ENCODE peak calls at places on chromosomes 3 and 15, in six cellular contexts. I is NCI-H2171 treated with DMSO at 0.1 percent for 48 hours, G is uterus, Q is ELR, P is PC-3, T is NCI-H460. U is an unnamed sample.

GRCh38 chr3:63069780-63070540 is 194.7 kb upstream of the CADPS start:
- DNase-seq in T (no peak), Q (no peak), I (no peak), G (no peak), P (no peak), U (no peak)

GRCh38 chr15:72737723-72738122 is 45.8 kb downstream of the ADPGK start:
- DNase-seq in I (no peak), Q (no peak), G (no peak), P (no peak), T (no peak), U (no peak)

GRCh38 chr3:133578548-133579191 is 5.2 kb downstream of the CDV3 start:
- DNase-seq in P (peak; percentile 63), G (no peak), I (no peak), T (peak; percentile 25), Q (peak; percentile 74), U (no peak)

GRCh38 chr3:195005759-195006555 is 265.0 kb downstream of the XXYLT1 start:
- DNase-seq in Q (no peak), I (no peak), G (no peak), T (no peak), P (no peak), U (no peak)

GRCh38 chr3:65729973-65730372 is 308.7 kb downstream of the MAGI1 start:
- DNase-seq in I (no peak), T (no peak), P (no peak), G (no peak), Q (no peak), U (no peak)

GRCh38 chr3:71942432-71942831 is 157.5 kb upstream of the PROK2 start:
- DNase-seq in Q (no peak), G (no peak), I (no peak), P (no peak), T (no peak), U (no peak)

GRCh38 chr3:168459229-168459784 is 363.6 kb upstream of the GOLIM4 start:
- DNase-seq in G (no peak), P (peak; percentile 62), T (no peak), I (no peak), Q (no peak), U (no peak)

GRCh38 chr15:69386284-69386683 is 27.9 kb upstream of the KIF23 start:
- DNase-seq in Q (no peak), I (no peak), P (no peak), G (no peak), T (no peak), U (no peak)

GRCh38 chr3:141076821-141077571 is 25.8 kb downstream of the SPSB4 start:
- DNase-seq in I (no peak), Q (no peak), G (peak; percentile 64), P (no peak), T (no peak), U (peak; percentile 56)

GRCh38 chr3:46213201-46213600 is 5.1 kb upstream of the CCR1 start:
- DNase-seq in I (no peak), T (no peak), Q (no peak), G (no peak), P (no peak), U (no peak)

GRCh38 chr3:14262212-14262611 is 83.6 kb downstream of the LSM3 start:
- DNase-seq in T (no peak), P (no peak), G (no peak), I (no peak), Q (no peak), U (no peak)

GRCh38 chr3:170467007-170467406 is 48.3 kb downstream of the CLDN11 start:
- DNase-seq in I (peak; percentile 88), G (no peak), T (no peak), Q (no peak), P (no peak), U (no peak)

GRCh38 chr3:186128158-186128557 is 19.3 kb upstream of the ETV5 start:
- DNase-seq in Q (no peak), I (no peak), P (no peak), T (no peak), G (no peak), U (no peak)

GRCh38 chr3:37130984-37131975 is 43.1 kb downstream of the LRRFIP2 start:
- DNase-seq in Q (no peak), P (no peak), I (no peak), T (no peak), G (no peak), U (no peak)

GRCh38 chr15:86751116-86751515 is 671.4 kb downstream of the AGBL1 start:
- DNase-seq in G (no peak), T (no peak), P (no peak), I (no peak), Q (no peak), U (no peak)

GRCh38 chr15:70140543-70141375 is 43.0 kb upstream of the TLE3 start:
- DNase-seq in G (no peak), Q (peak; percentile 21), I (no peak), P (no peak), T (no peak), U (no peak)

GRCh38 chr3:52535411-52536111 is 844 bp upstream of the UQCC5 start:
- DNase-seq in Q (no peak), P (no peak), G (peak; percentile 15), T (no peak), I (peak; percentile 22), U (no peak)

GRCh38 chr3:37147676-37148075 is 26.7 kb downstream of the LRRFIP2 start:
- DNase-seq in P (no peak), G (no peak), T (no peak), I (no peak), Q (no peak), U (no peak)

GRCh38 chr15:29687204-29687768 is 135.0 kb downstream of the TJP1 start:
- DNase-seq in T (no peak), P (peak; percentile 30), G (no peak), Q (no peak), I (no peak), U (no peak)

GRCh38 chr3:98353554-98353953 is at the start of gene OR5K4:
- DNase-seq in P (no peak), I (no peak), Q (no peak), G (no peak), T (no peak), U (no peak)